ENCODE peak calls at places on chromosomes 6 and 20, in seven cellular contexts. D, O, X, T, A, L and W are unnamed samples.

GRCh38 chr20:23327617-23328333 is 22.8 kb upstream of the NXT1 start:
- DNase-seq in A (no peak), O (no peak), L (no peak), T (no peak), D (no peak), X (no peak), W (no peak)

GRCh38 chr6:134035823-134036296 is 16.6 kb downstream of the SLC2A12 start:
- DNase-seq in L (no peak), O (peak), D (no peak), A (peak), X (no peak), T (peak), W (peak)

GRCh38 chr6:54291738-54292137 is 16.5 kb upstream of the TINAG start:
- DNase-seq in X (peak), A (no peak), D (no peak), O (peak), L (no peak), T (no peak), W (no peak)

GRCh38 chr20:25706793-25707192 is 10.1 kb upstream of the ZNF337 start:
- DNase-seq in A (no peak), X (no peak), D (no peak), O (no peak), L (no peak), T (no peak), W (no peak)

GRCh38 chr20:4507288-4507719 is 214.4 kb upstream of the PRND start:
- DNase-seq in D (peak), L (no peak), A (no peak), T (no peak), X (peak), O (peak), W (no peak)

GRCh38 chr20:63330084-63330760 is 30.9 kb downstream of the CHRNA4 start:
- DNase-seq in X (no peak), A (no peak), O (no peak), L (no peak), T (no peak), D (no peak), W (no peak)

GRCh38 chr6:26122005-26122388 is 34.8 kb downstream of the HFE start:
- DNase-seq in X (no peak), A (no peak), D (no peak), L (no peak), T (no peak), O (no peak), W (no peak)

GRCh38 chr6:170510631-170511030 is 42.5 kb downstream of the PSMB1 start:
- DNase-seq in L (no peak), O (no peak), X (no peak), A (no peak), T (no peak), D (no peak), W (no peak)

GRCh38 chr6:144434308-144434990 is 149.3 kb downstream of the UTRN start:
- DNase-seq in L (no peak), T (no peak), A (no peak), O (peak), D (peak), X (peak), W (no peak)